ENCODE peak calls at places on chromosomes 5 and 9, in seven cellular contexts. I is substantia nigra; T is esophagus muscularis mucosa; S is NCI-H2081; A is DND-41; J is activated CD8-positive, alpha-beta memory T cell treated with anti-CD3 and anti-CD28 coated beads, Interleukin-2, amount 10 ng/mL, durations not matched to agents 7 days and 5 days; V is stimulated activated CD8-positive, alpha-beta memory T cell treated with anti-CD3 and anti-CD28 coated beads, Interleukin-12 subunit alpha, Interleukin-12 subunit beta, amount 100 ng/mL, for 1 hour. F is an unnamed sample.

GRCh38 chr9:9016597-9016996 is 1217.0 kb upstream of the DMAC1 start:
- DNase-seq in I (no peak), T (no peak), S (no peak), A (no peak), J (no peak), V (no peak), F (no peak)

GRCh38 chr9:131776473-131776872 is 36.6 kb upstream of the RAPGEF1 start:
- DNase-seq in I (no peak), T (no peak), S (no peak), A (peak), J (peak), V (no peak), F (peak)

GRCh38 chr5:34606101-34606500 is 50.0 kb upstream of the RAI14 start:
- DNase-seq in I (no peak), T (no peak), S (no peak), A (no peak), J (no peak), V (no peak), F (no peak)

GRCh38 chr5:172412724-172413260 is 41.5 kb downstream of the SH3PXD2B start:
- DNase-seq in I (no peak), T (peak), S (no peak), A (peak), J (no peak), V (no peak), F (no peak)

GRCh38 chr5:22504411-22504810 is 348.7 kb downstream of the CDH12 start:
- DNase-seq in I (no peak), T (no peak), S (peak), A (no peak), J (no peak), V (no peak), F (no peak)

GRCh38 chr5:9025942-9026341 is 519.9 kb downstream of the SEMA5A start:
- DNase-seq in I (no peak), T (no peak), S (no peak), A (no peak), J (no peak), V (no peak), F (peak)

GRCh38 chr5:171127314-171127713 is 181.7 kb upstream of the TLX3 start:
- DNase-seq in I (no peak), T (no peak), S (no peak), A (no peak), J (no peak), V (no peak), F (no peak)

GRCh38 chr5:64384761-64385160 is 121.1 kb upstream of the RGS7BP start:
- DNase-seq in I (no peak), T (no peak), S (peak), A (no peak), J (no peak), V (no peak), F (peak)

GRCh38 chr9:981491-981898 is 5.0 kb downstream of the DMRT3 start:
- DNase-seq in I (no peak), T (peak), S (no peak), A (no peak), J (no peak), V (no peak), F (no peak)

GRCh38 chr9:124011460-124012301 is at the start of gene LHX2:
- DNase-seq in I (no peak), T (no peak), S (peak), A (no peak), J (no peak), V (no peak), F (peak)

GRCh38 chr9:27089706-27090105 is 19.3 kb upstream of the TEK start:
- DNase-seq in I (no peak), T (no peak), S (no peak), A (no peak), J (no peak), V (no peak), F (no peak)

GRCh38 chr5:151495330-151495729 is 47.9 kb downstream of the SLC36A1 start:
- DNase-seq in I (no peak), T (no peak), S (no peak), A (no peak), J (no peak), V (no peak), F (no peak)

GRCh38 chr9:3751125-3751758 is 225.4 kb upstream of the RFX3 start:
- DNase-seq in I (no peak), T (no peak), S (no peak), A (peak), J (peak), V (no peak), F (no peak)

GRCh38 chr5:102196481-102196880 is 99.6 kb downstream of the SLCO4C1 start:
- DNase-seq in I (no peak), T (no peak), S (no peak), A (no peak), J (no peak), V (no peak), F (no peak)

GRCh38 chr5:149576021-149576420 is 5.3 kb upstream of the ARHGEF37 start:
- DNase-seq in I (no peak), T (no peak), S (no peak), A (no peak), J (no peak), V (no peak), F (no peak)

GRCh38 chr5:56829137-56829536 is 13.8 kb downstream of the MAP3K1 start:
- DNase-seq in I (no peak), T (no peak), S (no peak), A (no peak), J (no peak), V (peak), F (peak)

GRCh38 chr9:90095682-90096081 is 490.9 kb downstream of the GADD45G start:
- DNase-seq in I (no peak), T (no peak), S (peak), A (peak), J (peak), V (no peak), F (no peak)

GRCh38 chr5:109971968-109972367 is 282.2 kb downstream of the MAN2A1 start:
- DNase-seq in I (no peak), T (no peak), S (no peak), A (no peak), J (no peak), V (no peak), F (no peak)

GRCh38 chr5:132102944-132103343 is 29.4 kb downstream of the CSF2 start:
- DNase-seq in I (no peak), T (no peak), S (no peak), A (no peak), J (no peak), V (no peak), F (no peak)

GRCh38 chr5:146962801-146963355 is 84.3 kb upstream of the PPP2R2B start:
- DNase-seq in I (no peak), T (no peak), S (no peak), A (no peak), J (no peak), V (no peak), F (peak)

GRCh38 chr9:130021123-130021522 is 21.9 kb downstream of the FNBP1 start:
- DNase-seq in I (no peak), T (no peak), S (no peak), A (no peak), J (no peak), V (no peak), F (no peak)

GRCh38 chr5:172543484-172544298 is 89.4 kb upstream of the SH3PXD2B start:
- DNase-seq in I (no peak), T (no peak), S (no peak), A (no peak), J (peak), V (no peak), F (no peak)

GRCh38 chr5:159095218-159095617 is 4.5 kb downstream of the EBF1 start:
- DNase-seq in I (no peak), T (no peak), S (no peak), A (no peak), J (no peak), V (no peak), F (no peak)

GRCh38 chr9:110691002-110691549 is 22.5 kb downstream of the MUSK start:
- DNase-seq in I (no peak), T (no peak), S (no peak), A (no peak), J (no peak), V (no peak), F (peak)

GRCh38 chr5:956941-957729 is 51.5 kb upstream of the NKD2 start:
- DNase-seq in I (no peak), T (no peak), S (no peak), A (peak), J (peak), V (no peak), F (peak)

GRCh38 chr5:75622564-75622963 is 11.3 kb downstream of the ANKDD1B start:
- DNase-seq in I (no peak), T (no peak), S (no peak), A (no peak), J (no peak), V (no peak), F (no peak)

GRCh38 chr5:96776606-96777005 is 31.1 kb downstream of the ERAP1 start:
- DNase-seq in I (no peak), T (no peak), S (peak), A (no peak), J (no peak), V (no peak), F (no peak)

GRCh38 chr5:55747778-55748318 is 10.0 kb downstream of the DDX4 start:
- DNase-seq in I (no peak), T (no peak), S (no peak), A (no peak), J (no peak), V (no peak), F (no peak)

GRCh38 chr5:67375606-67376005 is 179.0 kb upstream of the CD180 start:
- DNase-seq in I (no peak), T (no peak), S (no peak), A (no peak), J (no peak), V (no peak), F (no peak)

GRCh38 chr9:137301086-137301947 is 754 bp downstream of the NRARP start:
- DNase-seq in I (no peak), T (no peak), S (peak), A (no peak), J (no peak), V (no peak), F (peak)

GRCh38 chr5:135843571-135844337 is 9.3 kb downstream of the SLC25A48 start:
- DNase-seq in I (no peak), T (no peak), S (no peak), A (no peak), J (no peak), V (no peak), F (no peak)

F was measured in lung microvascular endothelial cell.